ENCODE peak calls at places on chromosomes 3 and 15, in four cellular contexts. M is activated T-cell treated with anti-CD3 and anti-CD28 coated beads for 1 hour, C is NCI-H748 treated with DMSO at 0.1 percent for 48 hours, K is progenitor cell of endocrine pancreas. Q is an unnamed sample.

GRCh38 chr15:60477991-60478632 is 830 bp downstream of the ICE2 start:
- DNase-seq in M (no peak), C (peak; percentile 6), K (no peak), Q (no peak)

GRCh38 chr15:32704343-32705076 is 13.3 kb upstream of the GREM1 start:
- DNase-seq in M (no peak), C (no peak), K (no peak), Q (no peak)

GRCh38 chr3:45507820-45508317 is 86.7 kb upstream of the LIMD1 start:
- DNase-seq in M (no peak), C (no peak), K (no peak), Q (no peak)

GRCh38 chr15:65264877-65265430 is 21.7 kb downstream of the PARP16 start:
- DNase-seq in M (no peak), C (no peak), K (no peak), Q (no peak)

GRCh38 chr3:45479627-45480026 is 91.3 kb downstream of the LARS2 start:
- DNase-seq in M (no peak), C (no peak), K (no peak), Q (no peak)

GRCh38 chr3:23620616-23621015 is 185.1 kb upstream of the UBE2E1 start:
- DNase-seq in M (no peak), C (no peak), K (no peak), Q (no peak)

GRCh38 chr3:132253262-132253878 is 63.8 kb upstream of the ACP3 start:
- DNase-seq in M (no peak), C (no peak), K (no peak), Q (peak; percentile 21)

GRCh38 chr15:76776480-76776879 is 128.7 kb downstream of the SCAPER start:
- DNase-seq in M (no peak), C (no peak), K (no peak), Q (no peak)

GRCh38 chr3:175914785-175915184 is 1055.7 kb downstream of the NAALADL2 start:
- DNase-seq in M (no peak), C (no peak), K (no peak), Q (no peak)

GRCh38 chr3:42895332-42895868 is 10.5 kb upstream of the ZNF662 start:
- DNase-seq in M (no peak), C (no peak), K (no peak), Q (no peak)

GRCh38 chr3:163071684-163072083 is 1575.1 kb downstream of the OTOL1 start:
- DNase-seq in M (no peak), C (no peak), K (no peak), Q (no peak)

GRCh38 chr3:66642015-66642414 is 141.2 kb upstream of the LRIG1 start:
- DNase-seq in M (no peak), C (no peak), K (no peak), Q (no peak)

GRCh38 chr15:60120100-60120499 is 116.0 kb downstream of the FOXB1 start:
- DNase-seq in M (no peak), C (no peak), K (no peak), Q (no peak)

GRCh38 chr3:57007513-57008415 is 52.7 kb upstream of the SPATA12 start:
- DNase-seq in M (no peak), C (no peak), K (no peak), Q (no peak)

GRCh38 chr3:44395714-44396113 is 57.1 kb downstream of the TCAIM start:
- DNase-seq in M (no peak), C (no peak), K (no peak), Q (no peak)

GRCh38 chr15:39270221-39270835 is 310.6 kb upstream of the THBS1 start:
- DNase-seq in M (no peak), C (no peak), K (no peak), Q (no peak)

GRCh38 chr3:138809506-138810266 is 25.0 kb downstream of the PIK3CB start:
- DNase-seq in M (no peak), C (no peak), K (no peak), Q (no peak)

GRCh38 chr3:196115678-196116083 is 33.8 kb upstream of the TFRC start:
- DNase-seq in M (no peak), C (no peak), K (no peak), Q (no peak)

GRCh38 chr3:13025090-13025489 is 48.1 kb downstream of the IQSEC1 start:
- DNase-seq in M (no peak), C (no peak), K (no peak), Q (no peak)

GRCh38 chr3:184765730-184766074 is 46.3 kb upstream of the VPS8 start:
- DNase-seq in M (no peak), C (no peak), K (no peak), Q (no peak)

GRCh38 chr15:60957111-60957510 is 272.0 kb downstream of the RORA start:
- DNase-seq in M (no peak), C (no peak), K (no peak), Q (no peak)

GRCh38 chr3:28247286-28247685 is 5.9 kb downstream of the CMC1 start:
- DNase-seq in M (no peak), C (no peak), K (no peak), Q (no peak)

GRCh38 chr3:139339219-139339906 is 4.5 kb upstream of the MRPS22 start:
- DNase-seq in M (no peak), C (no peak), K (no peak), Q (no peak)

GRCh38 chr3:44252332-44252731 is 10.6 kb downstream of the TOPAZ1 start:
- DNase-seq in M (no peak), C (no peak), K (no peak), Q (peak; percentile 60)

GRCh38 chr15:30956216-30956803 is 35.1 kb downstream of the MTMR10 start:
- DNase-seq in M (no peak), C (no peak), K (no peak), Q (no peak)

GRCh38 chr3:196684548-196685407 is 27.3 kb downstream of the CEP19 start:
- DNase-seq in M (peak; percentile 42), C (peak; percentile 6), K (peak; percentile 30), Q (peak; percentile 46)

GRCh38 chr3:112117415-112117814 is 15.6 kb downstream of the GCSAM start:
- DNase-seq in M (no peak), C (no peak), K (no peak), Q (no peak)

GRCh38 chr15:71807691-71808091 is 2.7 kb upstream of the NR2E3 start:
- DNase-seq in M (no peak), C (no peak), K (no peak), Q (no peak)

GRCh38 chr3:108031893-108032292 is 58.9 kb downstream of the CD47 start:
- DNase-seq in M (no peak), C (no peak), K (no peak), Q (no peak)

GRCh38 chr15:90762109-90762508 is 45.0 kb downstream of the BLM start:
- DNase-seq in M (no peak), C (no peak), K (no peak), Q (no peak)

GRCh38 chr3:160482796-160483195 is 33.2 kb upstream of the TRIM59 start:
- DNase-seq in M (no peak), C (no peak), K (no peak), Q (no peak)

GRCh38 chr15:85178366-85178765 is 196.7 kb downstream of the PDE8A start:
- DNase-seq in M (no peak), C (no peak), K (no peak), Q (no peak)

GRCh38 chr3:43016513-43016865 is 37.4 kb downstream of the GASK1A start:
- DNase-seq in M (no peak), C (no peak), K (no peak), Q (no peak)

GRCh38 chr15:79186616-79187015 is 95.9 kb upstream of the ANKRD34C start:
- DNase-seq in M (no peak), C (no peak), K (no peak), Q (no peak)

GRCh38 chr3:152236741-152237140 is 32.0 kb upstream of the MBNL1 start:
- DNase-seq in M (no peak), C (no peak), K (no peak), Q (no peak)

GRCh38 chr3:123657578-123657977 is 72.7 kb upstream of the HACD2 start:
- DNase-seq in M (no peak), C (no peak), K (no peak), Q (no peak)

GRCh38 chr3:188002626-188003138 is 151.3 kb upstream of the LPP start:
- DNase-seq in M (no peak), C (no peak), K (no peak), Q (no peak)

GRCh38 chr15:69225355-69226027 is 65.1 kb downstream of the GLCE start:
- DNase-seq in M (no peak), C (peak; percentile 0), K (no peak), Q (no peak)

GRCh38 chr3:12896206-12896697 is 54.9 kb upstream of the RPL32 start:
- DNase-seq in M (no peak), C (no peak), K (no peak), Q (no peak)

Q was measured in NCI-H2081 treated with DMSO at 0.1 percent for 48 hours.